ENCODE peak calls at places on chromosomes 12 and 14, in ten cellular contexts. One of them, this sample, is unnamed.

GRCh38 chr12:57069522-57069921 is 9.1 kb downstream of the NEMP1 start:
- DNase-seq in prostate gland: peak
- DNase-seq in tibial nerve: peak
- DNase-seq in breast epithelium: no peak
- DNase-seq in A549: peak
- DNase-seq in IMR-90: peak
- DNase-seq in heart left ventricle: peak
- DNase-seq in ovary: peak
- DNase-seq in K562: peak
- DNase-seq in body of pancreas: peak
- DNase-seq in this sample: no peak

GRCh38 chr14:72444701-72445100 is 449.2 kb downstream of the DPF3 start:
- DNase-seq in ovary: no peak
- DNase-seq in IMR-90: peak
- DNase-seq in prostate gland: no peak
- DNase-seq in body of pancreas: no peak
- DNase-seq in tibial nerve: no peak
- DNase-seq in heart left ventricle: no peak
- DNase-seq in breast epithelium: no peak
- DNase-seq in A549: no peak
- DNase-seq in K562: no peak
- DNase-seq in this sample: no peak

GRCh38 chr12:123938679-123939480 is 33.8 kb downstream of the CCDC92 start:
- DNase-seq in tibial nerve: no peak
- DNase-seq in heart left ventricle: no peak
- DNase-seq in A549: peak
- DNase-seq in IMR-90: no peak
- DNase-seq in breast epithelium: no peak
- DNase-seq in prostate gland: no peak
- DNase-seq in body of pancreas: no peak
- DNase-seq in K562: peak
- DNase-seq in ovary: no peak
- DNase-seq in this sample: no peak

GRCh38 chr12:5889381-5890047 is 55.5 kb downstream of the ANO2 start:
- DNase-seq in prostate gland: no peak
- DNase-seq in IMR-90: no peak
- DNase-seq in A549: peak
- DNase-seq in breast epithelium: no peak
- DNase-seq in K562: peak
- DNase-seq in tibial nerve: no peak
- DNase-seq in heart left ventricle: no peak
- DNase-seq in ovary: no peak
- DNase-seq in body of pancreas: no peak
- DNase-seq in this sample: no peak

GRCh38 chr12:125288931-125289928 is 224.0 kb downstream of the AACS start:
- DNase-seq in IMR-90: no peak
- DNase-seq in prostate gland: no peak
- DNase-seq in tibial nerve: no peak
- DNase-seq in ovary: no peak
- DNase-seq in breast epithelium: no peak
- DNase-seq in K562: no peak
- DNase-seq in heart left ventricle: no peak
- DNase-seq in A549: no peak
- DNase-seq in body of pancreas: no peak
- DNase-seq in this sample: no peak

GRCh38 chr14:53792909-53793308 is 163.7 kb downstream of the BMP4 start:
- DNase-seq in breast epithelium: no peak
- DNase-seq in body of pancreas: no peak
- DNase-seq in K562: no peak
- DNase-seq in IMR-90: no peak
- DNase-seq in ovary: no peak
- DNase-seq in tibial nerve: no peak
- DNase-seq in heart left ventricle: no peak
- DNase-seq in prostate gland: no peak
- DNase-seq in A549: no peak
- DNase-seq in this sample: no peak

GRCh38 chr14:93712838-93713724 is 75.2 kb downstream of the PRIMA1 start:
- DNase-seq in heart left ventricle: no peak
- DNase-seq in prostate gland: no peak
- DNase-seq in IMR-90: peak
- DNase-seq in tibial nerve: no peak
- DNase-seq in breast epithelium: no peak
- DNase-seq in body of pancreas: no peak
- DNase-seq in A549: no peak
- DNase-seq in K562: no peak
- DNase-seq in ovary: no peak
- DNase-seq in this sample: no peak

GRCh38 chr14:76694106-76694505 is 67.2 kb upstream of the VASH1 start:
- DNase-seq in tibial nerve: no peak
- DNase-seq in breast epithelium: no peak
- DNase-seq in A549: no peak
- DNase-seq in K562: no peak
- DNase-seq in ovary: no peak
- DNase-seq in body of pancreas: no peak
- DNase-seq in heart left ventricle: no peak
- DNase-seq in IMR-90: no peak
- DNase-seq in prostate gland: no peak
- DNase-seq in this sample: no peak

GRCh38 chr14:85471744-85472143 is 58.2 kb upstream of the FLRT2 start:
- DNase-seq in A549: peak
- DNase-seq in heart left ventricle: peak
- DNase-seq in body of pancreas: peak
- DNase-seq in prostate gland: no peak
- DNase-seq in breast epithelium: no peak
- DNase-seq in IMR-90: peak
- DNase-seq in ovary: no peak
- DNase-seq in tibial nerve: no peak
- DNase-seq in K562: no peak
- DNase-seq in this sample: no peak

GRCh38 chr12:52494518-52494917 is 1.5 kb upstream of the KRT6A start:
- DNase-seq in K562: no peak
- DNase-seq in tibial nerve: peak
- DNase-seq in A549: no peak
- DNase-seq in IMR-90: no peak
- DNase-seq in breast epithelium: no peak
- DNase-seq in prostate gland: peak
- DNase-seq in heart left ventricle: peak
- DNase-seq in body of pancreas: peak
- DNase-seq in ovary: no peak
- DNase-seq in this sample: no peak

GRCh38 chr12:47747596-47748506 is 10.8 kb downstream of the RAPGEF3 start:
- DNase-seq in heart left ventricle: no peak
- DNase-seq in tibial nerve: no peak
- DNase-seq in prostate gland: no peak
- DNase-seq in body of pancreas: no peak
- DNase-seq in ovary: no peak
- DNase-seq in A549: no peak
- DNase-seq in K562: no peak
- DNase-seq in IMR-90: no peak
- DNase-seq in breast epithelium: no peak
- DNase-seq in this sample: no peak

GRCh38 chr12:20423557-20423956 is 55.2 kb downstream of the PDE3A start:
- DNase-seq in heart left ventricle: no peak
- DNase-seq in breast epithelium: no peak
- DNase-seq in body of pancreas: no peak
- DNase-seq in tibial nerve: no peak
- DNase-seq in K562: no peak
- DNase-seq in ovary: no peak
- DNase-seq in IMR-90: no peak
- DNase-seq in A549: peak
- DNase-seq in prostate gland: no peak
- DNase-seq in this sample: no peak

GRCh38 chr12:62716866-62717477 is 218.0 kb downstream of the PPM1H start:
- DNase-seq in body of pancreas: no peak
- DNase-seq in ovary: no peak
- DNase-seq in prostate gland: no peak
- DNase-seq in breast epithelium: no peak
- DNase-seq in K562: no peak
- DNase-seq in tibial nerve: no peak
- DNase-seq in heart left ventricle: no peak
- DNase-seq in A549: peak
- DNase-seq in IMR-90: no peak
- DNase-seq in this sample: no peak

GRCh38 chr12:54689034-54689372 is 40.8 kb upstream of the DCD start:
- DNase-seq in body of pancreas: no peak
- DNase-seq in breast epithelium: no peak
- DNase-seq in tibial nerve: no peak
- DNase-seq in A549: no peak
- DNase-seq in heart left ventricle: no peak
- DNase-seq in IMR-90: no peak
- DNase-seq in K562: no peak
- DNase-seq in prostate gland: no peak
- DNase-seq in ovary: no peak
- DNase-seq in this sample: no peak

GRCh38 chr12:48882325-48882687 is 16.6 kb upstream of the RND1 start:
- DNase-seq in prostate gland: no peak
- DNase-seq in heart left ventricle: no peak
- DNase-seq in IMR-90: peak
- DNase-seq in ovary: no peak
- DNase-seq in body of pancreas: peak
- DNase-seq in A549: peak
- DNase-seq in breast epithelium: no peak
- DNase-seq in tibial nerve: no peak
- DNase-seq in K562: no peak
- DNase-seq in this sample: no peak

GRCh38 chr12:32264995-32265394 is 134.4 kb upstream of the FGD4 start:
- DNase-seq in prostate gland: no peak
- DNase-seq in IMR-90: peak
- DNase-seq in heart left ventricle: no peak
- DNase-seq in A549: no peak
- DNase-seq in breast epithelium: no peak
- DNase-seq in tibial nerve: peak
- DNase-seq in body of pancreas: no peak
- DNase-seq in K562: no peak
- DNase-seq in ovary: no peak
- DNase-seq in this sample: no peak

GRCh38 chr14:105927094-105927475 is 400.7 kb downstream of the TMEM121 start:
- DNase-seq in ovary: no peak
- DNase-seq in A549: no peak
- DNase-seq in body of pancreas: no peak
- DNase-seq in heart left ventricle: peak
- DNase-seq in tibial nerve: no peak
- DNase-seq in IMR-90: no peak
- DNase-seq in breast epithelium: peak
- DNase-seq in K562: peak
- DNase-seq in prostate gland: no peak
- DNase-seq in this sample: no peak

GRCh38 chr12:74337951-74338350 is 199.7 kb upstream of the ATXN7L3B start:
- DNase-seq in IMR-90: peak
- DNase-seq in ovary: no peak
- DNase-seq in heart left ventricle: no peak
- DNase-seq in K562: no peak
- DNase-seq in A549: peak
- DNase-seq in body of pancreas: no peak
- DNase-seq in tibial nerve: no peak
- DNase-seq in prostate gland: no peak
- DNase-seq in breast epithelium: no peak
- DNase-seq in this sample: no peak
- H3K27ac ChIP-seq in IMR-90: no peak
- H3K27ac ChIP-seq in ovary: no peak
- H3K27ac ChIP-seq in heart left ventricle: no peak
- H3K27ac ChIP-seq in K562: no peak
- H3K27ac ChIP-seq in A549: no peak
- H3K27ac ChIP-seq in body of pancreas: no peak
- H3K27ac ChIP-seq in tibial nerve: no peak
- H3K27ac ChIP-seq in prostate gland: no peak
- H3K27ac ChIP-seq in breast epithelium: no peak
- H3K27ac ChIP-seq in this sample: no peak

GRCh38 chr14:73949752-73950734 is at the start of the genes COQ6 and FAM161B:
- DNase-seq in breast epithelium: peak
- DNase-seq in K562: peak
- DNase-seq in body of pancreas: peak
- DNase-seq in heart left ventricle: peak
- DNase-seq in tibial nerve: peak
- DNase-seq in A549: peak
- DNase-seq in ovary: peak
- DNase-seq in prostate gland: peak
- DNase-seq in IMR-90: peak
- DNase-seq in this sample: peak
- TF ChIP-seq POLR2A in breast epithelium: peak
- TF ChIP-seq POLR2A in K562: peak
- TF ChIP-seq POLR2A in body of pancreas: peak
- TF ChIP-seq POLR2A in heart left ventricle: peak
- TF ChIP-seq POLR2A in tibial nerve: peak
- TF ChIP-seq POLR2A in A549: peak
- TF ChIP-seq POLR2A in ovary: peak
- TF ChIP-seq POLR2A in prostate gland: peak
- TF ChIP-seq POLR2A in IMR-90: peak
- TF ChIP-seq POLR2A in this sample: peak

GRCh38 chr14:100674897-100675618 is 51.6 kb upstream of the DLK1 start:
- DNase-seq in tibial nerve: no peak
- DNase-seq in K562: no peak
- DNase-seq in A549: no peak
- DNase-seq in IMR-90: no peak
- DNase-seq in body of pancreas: no peak
- DNase-seq in breast epithelium: no peak
- DNase-seq in prostate gland: no peak
- DNase-seq in ovary: no peak
- DNase-seq in heart left ventricle: no peak
- DNase-seq in this sample: no peak
- H3K27ac ChIP-seq in tibial nerve: no peak
- H3K27ac ChIP-seq in K562: no peak
- H3K27ac ChIP-seq in A549: no peak
- H3K27ac ChIP-seq in IMR-90: no peak
- H3K27ac ChIP-seq in body of pancreas: no peak
- H3K27ac ChIP-seq in breast epithelium: no peak
- H3K27ac ChIP-seq in prostate gland: no peak
- H3K27ac ChIP-seq in ovary: no peak
- H3K27ac ChIP-seq in heart left ventricle: no peak
- H3K27ac ChIP-seq in this sample: no peak

GRCh38 chr12:25366159-25366558 is 115.4 kb upstream of the KRAS start:
- DNase-seq in prostate gland: no peak
- DNase-seq in K562: no peak
- DNase-seq in heart left ventricle: no peak
- DNase-seq in body of pancreas: no peak
- DNase-seq in A549: no peak
- DNase-seq in ovary: no peak
- DNase-seq in breast epithelium: no peak
- DNase-seq in IMR-90: no peak
- DNase-seq in tibial nerve: no peak
- DNase-seq in this sample: no peak

GRCh38 chr12:25365340-25365730 is 114.6 kb upstream of the KRAS start:
- DNase-seq in breast epithelium: no peak
- DNase-seq in heart left ventricle: no peak
- DNase-seq in body of pancreas: no peak
- DNase-seq in K562: no peak
- DNase-seq in tibial nerve: no peak
- DNase-seq in IMR-90: no peak
- DNase-seq in ovary: no peak
- DNase-seq in A549: no peak
- DNase-seq in prostate gland: no peak
- DNase-seq in this sample: no peak

GRCh38 chr12:25364529-25365339 is 114.0 kb upstream of the KRAS start:
- DNase-seq in IMR-90: no peak
- DNase-seq in K562: no peak
- DNase-seq in prostate gland: no peak
- DNase-seq in tibial nerve: no peak
- DNase-seq in heart left ventricle: no peak
- DNase-seq in body of pancreas: no peak
- DNase-seq in ovary: no peak
- DNase-seq in breast epithelium: no peak
- DNase-seq in A549: no peak
- DNase-seq in this sample: no peak

GRCh38 chr12:25362646-25363045 is 111.9 kb upstream of the KRAS start:
- DNase-seq in tibial nerve: no peak
- DNase-seq in A549: no peak
- DNase-seq in K562: no peak
- DNase-seq in IMR-90: no peak
- DNase-seq in prostate gland: no peak
- DNase-seq in body of pancreas: no peak
- DNase-seq in ovary: no peak
- DNase-seq in heart left ventricle: no peak
- DNase-seq in breast epithelium: no peak
- DNase-seq in this sample: no peak

GRCh38 chr12:25361511-25361910 is 110.8 kb upstream of the KRAS start:
- DNase-seq in A549: no peak
- DNase-seq in K562: no peak
- DNase-seq in ovary: no peak
- DNase-seq in prostate gland: no peak
- DNase-seq in tibial nerve: no peak
- DNase-seq in heart left ventricle: no peak
- DNase-seq in body of pancreas: no peak
- DNase-seq in breast epithelium: no peak
- DNase-seq in IMR-90: no peak
- DNase-seq in this sample: no peak
- TF ChIP-seq POLR2A in A549: no peak
- TF ChIP-seq POLR2A in K562: no peak
- TF ChIP-seq POLR2A in ovary: no peak
- TF ChIP-seq POLR2A in prostate gland: no peak
- TF ChIP-seq POLR2A in tibial nerve: no peak
- TF ChIP-seq POLR2A in heart left ventricle: no peak
- TF ChIP-seq POLR2A in body of pancreas: no peak
- TF ChIP-seq POLR2A in breast epithelium: no peak
- TF ChIP-seq POLR2A in IMR-90: no peak
- TF ChIP-seq POLR2A in this sample: no peak

This sample was measured in right lobe of liver.